ENCODE peak calls at places on chromosomes 3 and 15, in four cellular contexts. F, R, Y and C are unnamed samples.

GRCh38 chr15:33069161-33069560 is 125.4 kb downstream of the FMN1 start:
- DNase-seq in R (no peak), F (no peak), Y (no peak), C (no peak)

GRCh38 chr3:182812123-182812522 is 18.8 kb downstream of the ATP11B start:
- DNase-seq in R (no peak), Y (no peak), F (no peak), C (no peak)

GRCh38 chr15:91908401-91908800 is 54.9 kb downstream of the SLCO3A1 start:
- DNase-seq in Y (peak), F (peak), R (peak), C (no peak)

GRCh38 chr15:69539316-69539715 is 86.7 kb downstream of the RPLP1 start:
- DNase-seq in R (no peak), F (no peak), Y (no peak), C (no peak)

GRCh38 chr15:68052431-68052830 is 1.7 kb upstream of the PIAS1 start:
- DNase-seq in F (no peak), R (no peak), Y (peak), C (no peak)

GRCh38 chr3:194573680-194574437 is 59.4 kb downstream of the TMEM44 start:
- DNase-seq in R (peak), Y (no peak), F (peak), C (peak)

GRCh38 chr15:90259524-90259923 is 5.9 kb upstream of the NGRN start:
- DNase-seq in Y (no peak), R (peak), F (no peak), C (no peak)

GRCh38 chr3:124619887-124620599 is 110.2 kb upstream of the UMPS start:
- DNase-seq in R (no peak), Y (no peak), F (no peak), C (no peak)

GRCh38 chr3:19885468-19885867 is 48.5 kb downstream of the EFHB start:
- DNase-seq in F (peak), Y (peak), R (peak), C (peak)

GRCh38 chr15:47432831-47433230 is 284.5 kb upstream of the SEMA6D start:
- DNase-seq in Y (no peak), R (peak), F (no peak), C (no peak)

GRCh38 chr3:125437631-125438435 is 62.7 kb upstream of the ZNF148 start:
- DNase-seq in F (peak), Y (peak), R (peak), C (peak)

GRCh38 chr3:5212625-5213573 is 25.4 kb downstream of the EDEM1 start:
- DNase-seq in F (no peak), Y (no peak), R (no peak), C (no peak)

GRCh38 chr3:16286161-16286560 is 21.1 kb downstream of the OXNAD1 start:
- DNase-seq in R (no peak), Y (no peak), F (no peak), C (no peak)

GRCh38 chr15:81087694-81088093 is 46.4 kb upstream of the CFAP161 start:
- DNase-seq in F (no peak), R (no peak), Y (no peak), C (no peak)

GRCh38 chr3:138940446-138940845 is 6.5 kb downstream of the FOXL2 start:
- DNase-seq in F (no peak), R (no peak), Y (no peak), C (no peak)

GRCh38 chr3:108008931-108009635 is 81.7 kb downstream of the CD47 start:
- DNase-seq in F (peak), R (peak), Y (peak), C (no peak)

GRCh38 chr15:67501177-67501835 is 19.6 kb upstream of the C15orf61 start:
- DNase-seq in R (peak), F (peak), Y (no peak), C (peak)

GRCh38 chr3:30472090-30472489 is 134.3 kb upstream of the TGFBR2 start:
- DNase-seq in R (no peak), Y (no peak), F (no peak), C (no peak)

GRCh38 chr15:37289109-37289765 is 188.9 kb upstream of the MEIS2 start:
- DNase-seq in Y (peak), R (peak), F (peak), C (peak)

GRCh38 chr3:147120029-147120428 is 286.3 kb downstream of the ZIC4 start:
- DNase-seq in Y (no peak), F (peak), R (peak), C (peak)

GRCh38 chr3:10518506-10519150 is 13.2 kb upstream of the ATP2B2 start:
- DNase-seq in R (peak), Y (no peak), F (peak), C (no peak)

GRCh38 chr15:75346796-75347221 is at the start of gene NEIL1:
- DNase-seq in R (no peak), F (no peak), Y (no peak), C (no peak)

GRCh38 chr3:174662653-174663052 is 196.5 kb upstream of the NAALADL2 start:
- DNase-seq in R (no peak), Y (no peak), F (no peak), C (no peak)